ENCODE peak calls at places on chromosomes 6 and 20, in eight cellular contexts. N is stimulated activated CD8-positive, alpha-beta memory T cell treated with anti-CD3 and anti-CD28 coated beads, Interleukin-2, amount 100 ng/mL, for 1 hour; V is ascending aorta; M is RWPE1; I is activated T-helper 9 cell treated with anti-CD3 and anti-CD28 coated beads, Interleukin-2, amount 50 U/mL, for 16 hours; O is astrocyte of the cerebellum; G is MV-4-11; Z is non-pigmented ciliary epithelial cell. X is an unnamed sample.

GRCh38 chr20:63322923-63323253 is 29.9 kb downstream of the COL20A1 start:
- DNase-seq in V (no peak), G (no peak), I (no peak), Z (no peak), N (no peak), O (no peak), M (no peak), X (no peak)

GRCh38 chr6:2245103-2245953 is at the start of gene GMDS:
- DNase-seq in N (peak), I (peak), G (peak), M (peak), Z (no peak), V (peak), O (peak), X (peak)

GRCh38 chr6:134432036-134432435 is 114.1 kb upstream of the SGK1 start:
- DNase-seq in G (no peak), M (no peak), Z (no peak), O (no peak), I (no peak), V (no peak), N (no peak), X (no peak)

GRCh38 chr20:24063100-24063499 is 74.5 kb upstream of the GGTLC1 start:
- DNase-seq in O (no peak), I (no peak), M (no peak), N (no peak), V (no peak), Z (no peak), G (no peak), X (no peak)

GRCh38 chr6:170367241-170367640 is 60.7 kb downstream of the FAM120B start:
- DNase-seq in V (no peak), G (no peak), Z (no peak), O (no peak), M (no peak), I (no peak), N (no peak), X (no peak)

GRCh38 chr6:135505222-135505621 is 7.7 kb upstream of the AHI1 start:
- DNase-seq in O (no peak), I (no peak), V (no peak), G (no peak), N (no peak), M (no peak), Z (no peak), X (no peak)

GRCh38 chr6:42349753-42350573 is 101.8 kb downstream of the TRERF1 start:
- DNase-seq in Z (no peak), G (no peak), O (no peak), I (no peak), M (no peak), V (no peak), N (no peak), X (no peak)

GRCh38 chr6:12051861-12052368 is 39.8 kb downstream of the HIVEP1 start:
- DNase-seq in N (no peak), G (peak), O (peak), I (peak), M (no peak), Z (no peak), V (no peak), X (no peak)

GRCh38 chr6:31270788-31271640 is 878 bp downstream of the HLA-C start:
- DNase-seq in I (peak), V (peak), Z (no peak), M (peak), N (no peak), O (no peak), G (no peak), X (no peak)

GRCh38 chr20:56166781-56167465 is 81.6 kb upstream of the MC3R start:
- DNase-seq in M (no peak), G (no peak), N (no peak), V (no peak), I (no peak), O (no peak), Z (no peak), X (no peak)

GRCh38 chr6:84675651-84676050 is 88.7 kb downstream of the TBX18 start:
- DNase-seq in N (no peak), O (no peak), Z (no peak), V (no peak), I (no peak), M (no peak), G (no peak), X (no peak)

GRCh38 chr20:24798930-24799705 is 150.0 kb upstream of the CST7 start:
- DNase-seq in Z (peak), M (no peak), V (no peak), G (no peak), N (no peak), O (peak), I (no peak), X (no peak)

GRCh38 chr6:138258197-138258596 is 39.9 kb upstream of the PBOV1 start:
- DNase-seq in I (no peak), V (no peak), M (no peak), O (no peak), G (no peak), Z (no peak), N (no peak), X (no peak)

GRCh38 chr6:10138917-10139316 is 276.0 kb downstream of the TFAP2A start:
- DNase-seq in I (no peak), M (peak), Z (no peak), O (no peak), G (peak), N (no peak), V (no peak), X (no peak)

GRCh38 chr6:148524509-148524908 is 181.9 kb downstream of the SASH1 start:
- DNase-seq in V (peak), O (peak), I (no peak), N (no peak), Z (no peak), M (no peak), G (peak), X (no peak)

GRCh38 chr6:109299695-109300564 is 82.3 kb downstream of the CD164 start:
- DNase-seq in G (peak), Z (no peak), O (no peak), M (no peak), V (peak), N (no peak), I (no peak), X (no peak)

GRCh38 chr6:150406948-150407347 is 38.1 kb downstream of the IYD start:
- DNase-seq in M (no peak), V (no peak), G (peak), I (no peak), O (no peak), Z (no peak), N (no peak), X (no peak)

GRCh38 chr6:142771162-142771561 is 173.8 kb downstream of the HIVEP2 start:
- DNase-seq in M (no peak), Z (no peak), V (no peak), O (no peak), N (no peak), G (no peak), I (no peak), X (no peak)

GRCh38 chr20:15739056-15739455 is 834.2 kb downstream of the KIF16B start:
- DNase-seq in V (no peak), N (no peak), M (no peak), G (no peak), Z (no peak), I (no peak), O (no peak), X (no peak)

GRCh38 chr20:44785768-44786167 is 24.6 kb downstream of the RIMS4 start:
- DNase-seq in G (no peak), O (no peak), M (peak), I (no peak), N (no peak), Z (no peak), V (no peak), X (no peak)

GRCh38 chr6:46220351-46221220 is 49.8 kb upstream of the ENPP5 start:
- DNase-seq in Z (no peak), G (peak), V (no peak), I (no peak), O (no peak), M (no peak), N (no peak), X (no peak)

GRCh38 chr6:134097114-134097707 is 44.8 kb upstream of the SLC2A12 start:
- DNase-seq in M (peak), O (peak), V (peak), G (peak), I (peak), Z (no peak), N (no peak), X (no peak)

GRCh38 chr20:16553161-16553560 is 20.1 kb downstream of the KIF16B start:
- DNase-seq in G (no peak), O (no peak), N (no peak), M (no peak), I (no peak), V (no peak), Z (no peak), X (no peak)

GRCh38 chr6:29722773-29723665 is at the start of gene HLA-F:
- DNase-seq in I (peak), V (peak), M (peak), O (peak), G (peak), N (peak), Z (peak), X (peak)

GRCh38 chr20:44203161-44203560 is 7.4 kb downstream of the OSER1 start:
- DNase-seq in N (no peak), M (no peak), G (no peak), V (no peak), I (no peak), Z (no peak), O (no peak), X (no peak)

GRCh38 chr20:50338479-50339195 is 148.0 kb downstream of the CEBPB start:
- DNase-seq in N (peak), G (peak), M (no peak), O (peak), I (peak), Z (no peak), V (no peak), X (no peak)

GRCh38 chr6:133380047-133380446 is 138.9 kb downstream of the EYA4 start:
- DNase-seq in N (no peak), Z (no peak), V (no peak), M (no peak), O (no peak), I (no peak), G (no peak), X (no peak)

GRCh38 chr20:24379116-24379927 is 90.1 kb upstream of the SYNDIG1 start:
- DNase-seq in V (peak), M (peak), N (no peak), Z (peak), I (no peak), O (peak), G (peak), X (peak)

GRCh38 chr20:5602346-5602745 is 147.9 kb upstream of the SHLD1 start:
- DNase-seq in G (no peak), V (no peak), I (no peak), O (no peak), M (no peak), Z (no peak), N (no peak), X (no peak)

GRCh38 chr20:46557231-46557956 is 6.9 kb upstream of the OCSTAMP start:
- DNase-seq in N (no peak), O (no peak), Z (no peak), I (no peak), G (peak), V (peak), M (peak), X (no peak)

GRCh38 chr6:43899830-43900229 is 129.8 kb downstream of the VEGFA start:
- DNase-seq in N (no peak), Z (no peak), I (no peak), G (no peak), O (no peak), V (no peak), M (no peak), X (no peak)